ENCODE peak calls at places on chromosomes 5 and 9, in ten cellular contexts. U is left ventricle myocardium inferior, J is sigmoid colon, K is A549, X is AG04450, A is stomach, P is fibroblast of lung, Y is heart right ventricle, B is HCT116, H is GM12878. S is an unnamed sample. For H3K9me3, the result is how much of the 10 kb centered on the place peaks cover.

GRCh38 chr5:112418412-112419049 is 546 bp downstream of the EPB41L4A start:
- DNase-seq in U (peak), J (no peak), K (no peak), X (no peak), A (no peak), P (no peak), Y (peak), B (no peak), H (no peak), S (no peak)

GRCh38 chr9:137793196-137793841 is 84.3 kb upstream of the CACNA1B start:
- DNase-seq in U (no peak), J (no peak), K (no peak), X (no peak), A (no peak), P (no peak), Y (no peak), B (no peak), H (no peak), S (no peak)

GRCh38 chr5:11596185-11596584 is 308.1 kb downstream of the CTNND2 start:
- DNase-seq in U (no peak), J (no peak), K (no peak), X (no peak), A (no peak), P (peak), Y (no peak), B (no peak), H (no peak), S (no peak)

GRCh38 chr9:123007269-123007668 is 26.2 kb upstream of the GPR21 start:
- DNase-seq in U (no peak), J (no peak), K (no peak), X (no peak), A (no peak), P (no peak), Y (no peak), B (no peak), H (no peak), S (no peak)

GRCh38 chr5:135265497-135266300 is 133.3 kb downstream of the MACROH2A1 start:
- DNase-seq in U (no peak), J (no peak), K (no peak), X (no peak), A (no peak), P (no peak), Y (no peak), B (no peak), H (no peak), S (no peak)

GRCh38 chr9:132572921-132573320 is 9.5 kb upstream of the BARHL1 start:
- DNase-seq in U (no peak), J (no peak), K (peak), X (no peak), A (no peak), P (peak), Y (no peak), B (no peak), H (no peak), S (no peak)

GRCh38 chr5:23412515-23412914 is 94.9 kb upstream of the PRDM9 start:
- DNase-seq in U (no peak), J (no peak), K (no peak), X (no peak), A (no peak), P (no peak), Y (no peak), B (no peak), H (no peak), S (no peak)

GRCh38 chr5:35926389-35927051 is 11.9 kb downstream of the CAPSL start:
- DNase-seq in U (no peak), J (no peak), K (peak), X (no peak), A (peak), P (peak), Y (peak), B (peak), H (no peak), S (no peak)

GRCh38 chr5:59357421-59357977 is 536.0 kb downstream of the PDE4D start:
- DNase-seq in U (peak), J (no peak), K (peak), X (no peak), A (peak), P (peak), Y (peak), B (no peak), H (no peak), S (no peak)

GRCh38 chr9:14127656-14128055 is 186.3 kb downstream of the NFIB start:
- DNase-seq in U (no peak), J (no peak), K (no peak), X (no peak), A (no peak), P (peak), Y (no peak), B (no peak), H (no peak), S (no peak)

DNA sequence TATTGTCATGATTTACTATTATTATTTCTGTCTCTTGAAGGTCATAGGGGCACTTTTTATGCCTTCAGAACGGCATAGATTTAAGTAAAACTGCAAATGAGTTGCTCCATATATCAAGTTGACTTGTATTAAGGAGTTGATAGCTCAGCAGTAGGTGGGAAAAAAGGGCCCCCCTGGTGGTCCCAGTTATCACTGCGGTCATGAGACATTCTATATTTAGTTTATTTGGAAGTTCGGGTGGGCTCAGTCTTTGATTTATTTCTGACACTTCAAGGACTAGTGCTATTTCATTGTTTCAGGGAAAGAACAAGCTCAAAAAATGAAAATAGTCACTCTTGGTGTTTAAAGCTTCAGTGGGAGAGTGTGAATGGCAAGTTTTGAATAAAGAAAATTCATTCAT is 159.3 kb downstream of the SLC24A2 start:
- DNase-seq in U (no peak), J (no peak), K (no peak), X (no peak), A (no peak), P (no peak), Y (no peak), B (no peak), H (no peak), S (no peak)
- TF ChIP-seq CTCF in U (no peak), J (no peak), K (no peak), X (no peak), A (no peak), P (no peak), Y (no peak), B (no peak), H (no peak), S (no peak)

DNA sequence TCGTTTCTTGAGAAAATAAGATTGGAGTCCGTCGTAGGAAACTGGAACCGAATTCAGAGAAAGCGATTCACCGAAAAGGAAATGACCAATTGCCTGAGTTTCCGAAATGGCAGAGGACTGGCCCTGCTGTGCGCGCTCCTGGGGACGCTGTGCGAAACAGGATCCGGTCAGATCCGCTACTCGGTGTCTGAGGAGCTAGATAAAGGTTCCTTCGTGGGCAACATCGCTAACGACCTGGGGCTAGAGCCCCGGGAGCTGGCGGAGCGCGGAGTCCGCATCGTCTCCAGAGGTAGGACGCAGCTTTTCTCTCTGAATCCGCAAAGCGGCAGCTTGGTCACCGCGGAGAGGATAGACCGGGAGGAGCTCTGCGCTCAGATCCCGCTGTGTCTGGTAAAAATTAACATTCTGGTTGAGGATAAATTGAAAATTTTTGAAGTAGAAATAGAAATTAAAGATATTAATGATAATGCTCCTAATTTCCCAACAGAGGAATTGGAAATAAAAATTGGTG is 379 bp downstream of the PCDHGA3 start:
- DNase-seq in U (no peak), J (no peak), K (no peak), X (no peak), A (no peak), P (no peak), Y (no peak), B (no peak), H (no peak), S (no peak)
- H3K9me3 ChIP-seq in U (half or more), J (under half), K (under half), X (under half), A (half or more), P (under half), Y (half or more), B (under half), H (under half), S (half or more)

DNA sequence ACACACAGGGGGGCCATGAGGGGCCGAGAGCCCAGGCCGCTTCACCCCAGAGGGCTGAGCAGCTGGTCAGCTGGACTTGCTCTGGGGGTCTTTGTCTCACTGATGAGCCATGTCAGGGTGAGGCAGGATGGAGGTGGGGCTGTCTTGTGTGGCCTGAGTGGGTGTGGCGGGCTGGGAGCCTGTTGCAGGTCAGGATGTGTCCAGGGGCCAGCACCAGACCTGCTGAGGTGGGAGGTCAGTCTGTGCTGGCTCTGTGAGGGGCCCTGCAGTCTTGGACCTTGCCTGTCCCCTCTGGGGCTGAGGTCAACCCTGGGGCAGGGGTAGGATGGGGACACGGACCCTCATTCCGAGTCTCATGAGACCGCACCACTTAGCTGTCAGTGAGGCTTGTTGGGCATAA is 56.9 kb downstream of the RXRA start:
- DNase-seq in U (no peak), J (no peak), K (no peak), X (no peak), A (no peak), P (no peak), Y (no peak), B (no peak), H (no peak), S (no peak)
- H3K4me3 ChIP-seq in U (no peak), J (no peak), K (no peak), X (no peak), A (no peak), P (no peak), Y (no peak), B (no peak), H (no peak), S (no peak)

GRCh38 chr9:98860871-98861293 is 53.4 kb downstream of the GALNT12 start:
- DNase-seq in U (peak), J (peak), K (peak), X (peak), A (peak), P (peak), Y (peak), B (no peak), H (no peak), S (peak)
- TF ChIP-seq CTCF in U (peak), J (peak), K (peak), X (peak), A (peak), P (peak), Y (peak), B (no peak), H (no peak), S (peak)

GRCh38 chr5:141303756-141304155 is at the start of gene SLC25A2:
- DNase-seq in U (no peak), J (no peak), K (no peak), X (no peak), A (no peak), P (no peak), Y (no peak), B (no peak), H (no peak), S (no peak)
- H3K9me3 ChIP-seq in U (half or more), J (half or more), K (half or more), X (under half), A (half or more), P (under half), Y (half or more), B (under half), H (under half), S (half or more)

DNA sequence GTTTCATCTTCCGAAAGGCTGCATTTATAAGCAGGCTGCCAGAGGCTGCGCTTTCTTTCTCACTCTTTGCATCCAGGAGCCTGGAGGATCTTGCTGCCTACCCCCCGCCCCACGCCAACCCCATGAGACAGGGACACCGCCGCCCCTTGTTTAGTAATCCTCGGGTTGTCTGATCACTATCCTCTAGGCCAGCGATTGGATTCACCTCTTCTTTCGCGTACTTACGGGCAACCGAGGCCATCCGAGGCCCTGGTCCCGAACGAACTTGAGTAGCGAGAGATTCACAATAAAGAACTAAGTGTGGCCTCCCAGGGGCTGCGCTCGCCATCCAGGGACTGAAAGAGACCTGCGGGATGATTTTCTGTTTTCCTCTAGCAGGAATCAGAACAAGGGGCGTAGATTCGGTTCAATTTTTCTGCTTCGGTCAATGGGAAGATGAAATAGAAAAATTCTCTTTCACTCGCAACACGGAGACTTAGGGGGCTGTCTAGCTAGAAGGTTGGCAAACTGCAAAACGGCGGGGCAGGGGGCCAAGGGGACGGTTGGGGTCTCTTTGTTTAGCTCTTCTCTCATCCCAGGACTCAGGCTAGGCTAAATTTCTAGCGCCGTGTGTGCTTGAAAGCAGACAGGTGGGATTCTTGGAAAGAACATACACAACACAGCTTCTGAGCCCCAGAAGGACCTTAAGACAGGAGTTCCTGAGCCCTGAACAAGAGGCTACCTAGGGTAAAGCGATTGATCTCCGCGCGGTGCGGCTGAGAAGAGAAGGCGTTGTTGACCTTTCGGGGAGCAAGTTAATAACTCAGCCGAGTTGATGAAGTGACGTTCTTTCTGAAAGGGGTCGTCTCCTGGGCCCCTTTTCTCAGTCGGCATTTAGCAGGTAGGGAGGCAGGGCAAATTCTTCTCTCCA is 5.8 kb upstream of the ISL1 start:
- DNase-seq in U (no peak), J (no peak), K (no peak), X (no peak), A (no peak), P (no peak), Y (no peak), B (no peak), H (no peak), S (no peak)
- H3K4me3 ChIP-seq in U (no peak), J (no peak), K (no peak), X (no peak), A (peak), P (no peak), Y (no peak), B (no peak), H (no peak), S (no peak)

GRCh38 chr9:105243935-105244273 is 547 bp upstream of the SLC44A1 start:
- DNase-seq in U (no peak), J (no peak), K (no peak), X (no peak), A (no peak), P (no peak), Y (no peak), B (no peak), H (no peak), S (no peak)

GRCh38 chr9:105245720-105246161 is 1.3 kb downstream of the SLC44A1 start:
- DNase-seq in U (no peak), J (no peak), K (no peak), X (no peak), A (no peak), P (no peak), Y (no peak), B (no peak), H (no peak), S (no peak)

GRCh38 chr9:105246656-105247162 is 2.3 kb downstream of the SLC44A1 start:
- DNase-seq in U (no peak), J (no peak), K (no peak), X (no peak), A (no peak), P (peak), Y (no peak), B (no peak), H (no peak), S (no peak)

GRCh38 chr9:105244274-105244995 is at the start of gene SLC44A1:
- DNase-seq in U (peak), J (peak), K (peak), X (peak), A (peak), P (peak), Y (peak), B (peak), H (peak), S (peak)

GRCh38 chr9:105244996-105245719 is 707 bp downstream of the SLC44A1 start:
- DNase-seq in U (peak), J (peak), K (peak), X (no peak), A (peak), P (peak), Y (peak), B (no peak), H (no peak), S (no peak)
- TF ChIP-seq CTCF in U (peak), J (no peak), K (peak), X (no peak), A (peak), P (no peak), Y (no peak), B (peak), H (no peak), S (no peak)

DNA sequence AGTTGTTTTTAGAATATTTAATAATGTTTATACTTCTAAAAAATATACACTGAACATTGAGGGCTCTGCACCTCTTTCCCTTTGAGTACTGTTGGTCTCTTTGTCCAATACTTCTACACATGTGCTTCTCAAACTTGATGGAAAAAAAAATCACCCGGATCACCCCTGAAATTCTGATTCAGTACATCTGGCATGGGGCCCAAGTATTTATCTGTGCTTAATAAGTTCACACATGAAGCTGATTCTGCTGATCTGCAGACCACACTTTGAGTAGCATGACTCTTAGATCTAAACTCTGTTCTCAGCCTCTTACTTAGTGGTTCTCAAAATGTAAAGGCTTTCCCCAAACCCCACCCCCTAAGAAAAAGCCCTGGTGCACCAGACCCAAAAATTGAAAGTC is 12.0 kb downstream of the RUSC2 start:
- DNase-seq in U (no peak), J (no peak), K (no peak), X (no peak), A (no peak), P (peak), Y (no peak), B (no peak), H (no peak), S (no peak)
- H3K9me3 ChIP-seq in U (under half), J (under half), K (under half), X (under half), A (under half), P (under half), Y (under half), B (under half), H (under half), S (under half)

GRCh38 chr5:10576790-10577189 is 12.9 kb downstream of the ANKRD33B start:
- DNase-seq in U (no peak), J (no peak), K (no peak), X (no peak), A (no peak), P (no peak), Y (no peak), B (no peak), H (no peak), S (no peak)
- H3K4me3 ChIP-seq in U (no peak), J (no peak), K (no peak), X (no peak), A (no peak), P (no peak), Y (no peak), B (no peak), H (peak), S (no peak)